ENCODE peak calls at places on chromosome 16, in six cellular contexts. Z is activated CD8-positive, alpha-beta memory T cell treated with anti-CD3 and anti-CD28 coated beads for 24 hours; I is endothelial cell; B is T-helper 2 cell treated with Interferon-gamma antibody and Interleukin-4, amounts not matched to agents 5 μg/mL and 100 μg/mL, for 36 hours; W is Peyer's patch; K is HTR-8/SVneo. P is an unnamed sample.

GRCh38 chr16:80573700-80574120 is 32.9 kb downstream of the DYNLRB2 start:
- DNase-seq in I (no peak), Z (no peak), B (no peak), W (no peak), K (no peak), P (no peak)

GRCh38 chr16:27169511-27170071 is 33.7 kb upstream of the KDM8 start:
- DNase-seq in I (no peak), W (no peak), Z (peak), K (no peak), B (peak), P (no peak)

GRCh38 chr16:64705443-64705842 is 416.4 kb downstream of the CDH11 start:
- DNase-seq in B (no peak), Z (no peak), K (no peak), W (no peak), I (no peak), P (no peak)

GRCh38 chr16:4370570-4371480 is 823 bp upstream of the VASN start:
- DNase-seq in Z (no peak), K (peak), W (no peak), B (no peak), I (no peak), P (no peak)

GRCh38 chr16:53913082-53913870 is 209.3 kb downstream of the FTO start:
- DNase-seq in Z (no peak), I (no peak), W (no peak), B (peak), K (no peak), P (no peak)

GRCh38 chr16:19912445-19913305 is 28.0 kb upstream of the GPRC5B start:
- DNase-seq in Z (no peak), K (no peak), W (no peak), I (no peak), B (no peak), P (no peak)

GRCh38 chr16:17302620-17303019 is 168.1 kb downstream of the XYLT1 start:
- DNase-seq in B (no peak), Z (no peak), K (no peak), I (no peak), W (no peak), P (no peak)

GRCh38 chr16:75266738-75267630 is 15.6 kb upstream of the BCAR1 start:
- DNase-seq in I (no peak), K (no peak), B (no peak), Z (no peak), W (no peak), P (no peak)

GRCh38 chr16:88466175-88466862 is 13.2 kb downstream of the ZFPM1 start:
- DNase-seq in I (no peak), Z (no peak), B (no peak), W (no peak), K (no peak), P (no peak)

GRCh38 chr16:2388875-2389433 is 40.3 kb upstream of the CCNF start:
- DNase-seq in Z (no peak), W (no peak), K (no peak), I (no peak), B (no peak), P (no peak)

GRCh38 chr16:25626172-25626571 is 65.6 kb upstream of the HS3ST4 start:
- DNase-seq in W (no peak), I (no peak), Z (no peak), B (no peak), K (no peak), P (no peak)

GRCh38 chr16:81738831-81739496 is 40.1 kb upstream of the PLCG2 start:
- DNase-seq in K (no peak), B (no peak), W (no peak), I (no peak), Z (no peak), P (no peak)

GRCh38 chr16:27273670-27274522 is 5.3 kb upstream of the NSMCE1 start:
- DNase-seq in W (no peak), I (no peak), B (peak), K (no peak), Z (peak), P (no peak)

GRCh38 chr16:726438-727290 is at the start of the genes CCDC78 and HAGHL:
- DNase-seq in Z (peak), W (peak), I (no peak), B (peak), K (no peak), P (no peak)

GRCh38 chr16:56812884-56813283 is 52.1 kb upstream of the SLC12A3 start:
- DNase-seq in I (no peak), W (no peak), K (no peak), Z (no peak), B (no peak), P (no peak)

GRCh38 chr16:3654249-3654991 is at the start of gene DNASE1:
- DNase-seq in I (peak), Z (peak), K (peak), W (peak), B (peak), P (no peak)

GRCh38 chr16:81581107-81581506 is 136.5 kb downstream of the CMIP start:
- DNase-seq in Z (no peak), B (no peak), I (no peak), W (no peak), K (no peak), P (peak)

GRCh38 chr16:59060212-59060611 is 326.1 kb upstream of the GOT2 start:
- DNase-seq in B (no peak), W (no peak), I (no peak), Z (no peak), K (no peak), P (no peak)

GRCh38 chr16:56547120-56547948 is 17.5 kb upstream of the MT4 start:
- DNase-seq in I (no peak), Z (no peak), B (no peak), W (no peak), K (peak), P (peak)

GRCh38 chr16:30958164-30959083 is 870 bp downstream of the SETD1A start:
- DNase-seq in I (peak), K (peak), W (no peak), Z (no peak), B (no peak), P (no peak)

GRCh38 chr16:50396770-50397525 is 28.2 kb upstream of the BRD7 start:
- DNase-seq in W (no peak), K (peak), B (no peak), Z (no peak), I (no peak), P (peak)

GRCh38 chr16:2527071-2527783 is 4.0 kb downstream of the CEMP1 start:
- DNase-seq in W (peak), I (no peak), B (no peak), Z (no peak), K (no peak), P (no peak)

GRCh38 chr16:16092925-16093624 is 130.2 kb downstream of the ABCC6 start:
- DNase-seq in Z (no peak), B (no peak), W (no peak), I (no peak), K (no peak), P (no peak)

P was measured in vagina.